ENCODE peak calls at places on chromosome X, in seven cellular contexts. C is stimulated activated CD4-positive, alpha-beta T cell treated with anti-CD3 and anti-CD28 coated beads, Interleukin-12 subunit alpha, Interleukin-12 subunit beta, amount 100 ng/mL, for 4 hours; E is substantia nigra; S is NCI-H2081 treated with DMSO at 0.1 percent for 48 hours; D is T-cell; T is AG04450; J is CD14-positive monocyte. H is an unnamed sample.

GRCh38 chrX:63128509-63128908 is 222.6 kb downstream of the SPIN4 start:
- DNase-seq in D (no peak), J (no peak), E (no peak), S (no peak), C (peak; percentile 3), T (no peak), H (peak; percentile 0)

GRCh38 chrX:111114806-111115205 is 18.8 kb downstream of the PAK3 start:
- DNase-seq in S (no peak), J (no peak), E (no peak), C (no peak), T (no peak), D (no peak), H (no peak)

GRCh38 chrX:132692066-132692465 is 203.2 kb upstream of the MBNL3 start:
- DNase-seq in C (no peak), S (no peak), D (no peak), T (no peak), J (peak; percentile 40), E (no peak), H (no peak)

GRCh38 chrX:150690126-150690525 is 3.1 kb upstream of the MTMR1 start:
- DNase-seq in S (no peak), T (peak; percentile 54), C (no peak), D (no peak), E (no peak), J (no peak), H (peak; percentile 84)

GRCh38 chrX:136933617-136934145 is 53.2 kb upstream of the RBMX start:
- DNase-seq in S (no peak), D (no peak), C (no peak), T (no peak), J (no peak), E (no peak), H (no peak)

GRCh38 chrX:107677501-107677901 is 49.2 kb downstream of the PRPS1 start:
- DNase-seq in S (no peak), C (no peak), E (no peak), D (no peak), J (no peak), T (no peak), H (peak; percentile 77)

GRCh38 chrX:69197690-69198089 is 32.4 kb upstream of the PJA1 start:
- DNase-seq in S (no peak), J (no peak), T (no peak), D (no peak), C (no peak), E (no peak), H (no peak)

GRCh38 chrX:142884853-142885252 is 140.9 kb upstream of the SPANXN4 start:
- DNase-seq in J (no peak), C (no peak), S (no peak), T (no peak), D (no peak), E (no peak), H (no peak)

GRCh38 chrX:53356186-53356585 is 66.3 kb downstream of the SMC1A start:
- DNase-seq in T (no peak), J (peak; percentile 45), E (no peak), C (no peak), S (no peak), D (no peak), H (peak; percentile 3)

GRCh38 chrX:136780738-136781137 is at the start of gene ARHGEF6:
- DNase-seq in T (no peak), S (no peak), E (no peak), C (no peak), D (peak; percentile 27), J (no peak), H (no peak)